ENCODE peak calls at places on chromosomes 16 and 17, in eight cellular contexts. B is MM.1S; Q is progenitor cell of endocrine pancreas; Z is neural progenitor cell; P is psoas muscle; T is CD4-positive, alpha-beta T cell; X is LNCaP clone FGC; K is stomach. U is an unnamed sample.

GRCh38 chr16:56965939-56966515 is 4.3 kb downstream of the CETP start:
- DNase-seq in T (no peak), Z (no peak), B (no peak), K (no peak), X (no peak), Q (no peak), P (no peak), U (no peak)

GRCh38 chr17:80212109-80212508 is 8.0 kb downstream of the SGSH start:
- DNase-seq in K (no peak), Z (no peak), P (no peak), B (no peak), T (no peak), X (no peak), Q (no peak), U (no peak)

GRCh38 chr16:47779201-47780016 is 318.3 kb downstream of the PHKB start:
- DNase-seq in P (no peak), X (no peak), Z (no peak), B (peak; percentile 57), Q (no peak), T (no peak), K (no peak), U (no peak)

GRCh38 chr17:78528541-78528940 is 48.7 kb downstream of the DNAH17 start:
- DNase-seq in T (no peak), B (no peak), K (no peak), Q (no peak), X (no peak), P (no peak), Z (peak; percentile 46), U (no peak)

GRCh38 chr16:23863511-23864422 is 28.0 kb downstream of the PRKCB start:
- DNase-seq in B (peak; percentile 77), Z (no peak), P (no peak), K (no peak), Q (no peak), T (no peak), X (no peak), U (peak; percentile 49)

GRCh38 chr17:55286681-55287589 is 22.2 kb downstream of the HLF start:
- DNase-seq in X (no peak), T (no peak), K (peak; percentile 78), B (no peak), P (no peak), Q (no peak), Z (no peak), U (no peak)

GRCh38 chr17:50681260-50682200 is 26.2 kb downstream of the ANKRD40 start:
- DNase-seq in Q (no peak), T (no peak), X (no peak), P (no peak), B (no peak), K (no peak), Z (peak; percentile 62), U (no peak)

GRCh38 chr17:41965694-41966375 is 760 bp upstream of the CNP start:
- DNase-seq in X (peak; percentile 93), T (peak; percentile 37), B (peak; percentile 90), Z (peak; percentile 79), K (peak; percentile 89), P (peak; percentile 50), Q (peak; percentile 49), U (peak; percentile 84)

GRCh38 chr16:58843675-58844074 is 109.6 kb upstream of the GOT2 start:
- DNase-seq in P (no peak), K (no peak), Q (no peak), B (peak; percentile 23), T (no peak), X (no peak), Z (peak; percentile 38), U (peak; percentile 64)

GRCh38 chr16:27264151-27264550 is 4.4 kb downstream of the NSMCE1 start:
- DNase-seq in Z (no peak), T (no peak), X (no peak), K (no peak), P (no peak), Q (no peak), B (no peak), U (no peak)

GRCh38 chr17:75864448-75864871 is 9.3 kb upstream of the WBP2 start:
- DNase-seq in K (peak; percentile 53), T (no peak), Z (peak; percentile 32), Q (no peak), X (no peak), B (peak; percentile 95), P (peak; percentile 74), U (peak; percentile 72)

GRCh38 chr16:91484-91883 is 13.5 kb downstream of the MPG start:
- DNase-seq in T (no peak), Q (no peak), B (no peak), K (peak; percentile 48), Z (no peak), P (no peak), X (no peak), U (no peak)

GRCh38 chr16:20740007-20740883 is 1.4 kb downstream of the THUMPD1 start:
- DNase-seq in P (no peak), Q (no peak), K (no peak), X (no peak), B (peak; percentile 64), Z (no peak), T (no peak), U (peak; percentile 17)

GRCh38 chr16:14285542-14286380 is 214.6 kb downstream of the MRTFB start:
- DNase-seq in P (peak; percentile 90), B (peak; percentile 92), T (peak; percentile 98), K (peak; percentile 97), Z (peak; percentile 97), Q (peak; percentile 99), X (peak; percentile 78), U (peak; percentile 94)

GRCh38 chr17:42782402-42783061 is 2.1 kb downstream of the WNK4 start:
- DNase-seq in P (no peak), Z (no peak), Q (no peak), K (no peak), T (no peak), B (no peak), X (no peak), U (no peak)

GRCh38 chr17:66040402-66040801 is 151.5 kb downstream of the CEP112 start:
- DNase-seq in Q (no peak), Z (peak; percentile 3), K (no peak), X (no peak), B (no peak), P (no peak), T (no peak), U (no peak)

GRCh38 chr16:62283-62682 is 8.7 kb downstream of the SNRNP25 start:
- DNase-seq in X (no peak), Z (no peak), B (no peak), K (no peak), P (peak; percentile 11), T (no peak), Q (no peak), U (no peak)

GRCh38 chr16:29683543-29684090 is 4.6 kb downstream of the QPRT start:
- DNase-seq in B (no peak), T (no peak), Q (no peak), K (no peak), Z (no peak), P (no peak), X (no peak), U (peak; percentile 9)

GRCh38 chr17:72614871-72615626 is 477.4 kb downstream of the SLC39A11 start:
- DNase-seq in Z (peak; percentile 66), X (no peak), Q (peak; percentile 56), B (no peak), K (peak; percentile 70), P (no peak), T (no peak), U (no peak)

GRCh38 chr17:63446218-63446980 is at the start of gene CYB561:
- DNase-seq in Q (peak; percentile 73), B (peak; percentile 68), Z (peak; percentile 82), X (no peak), K (peak; percentile 90), T (peak; percentile 33), P (peak; percentile 81), U (peak; percentile 96)
- TF ChIP-seq CTCF in Q (no peak), B (no peak), Z (no peak), X (peak; percentile 75), K (no peak), T (no peak), P (no peak), U (peak; percentile 27)

GRCh38 chr16:87924937-87925670 is 11.2 kb downstream of the CA5A start:
- DNase-seq in X (peak; percentile 99), B (no peak), Q (no peak), Z (no peak), T (no peak), K (peak; percentile 82), P (no peak), U (no peak)

GRCh38 chr16:87929986-87930385 is 6.3 kb downstream of the CA5A start:
- DNase-seq in Z (no peak), K (no peak), Q (no peak), X (no peak), T (no peak), P (no peak), B (no peak), U (no peak)

GRCh38 chr16:87926246-87927194 is 9.8 kb downstream of the CA5A start:
- DNase-seq in T (no peak), Q (no peak), B (no peak), Z (no peak), X (no peak), K (no peak), P (no peak), U (peak; percentile 79)

GRCh38 chr16:87924041-87924851 is 12.1 kb downstream of the CA5A start:
- DNase-seq in T (no peak), B (no peak), Q (no peak), Z (no peak), X (no peak), P (no peak), K (no peak), U (peak; percentile 90)

DNA sequence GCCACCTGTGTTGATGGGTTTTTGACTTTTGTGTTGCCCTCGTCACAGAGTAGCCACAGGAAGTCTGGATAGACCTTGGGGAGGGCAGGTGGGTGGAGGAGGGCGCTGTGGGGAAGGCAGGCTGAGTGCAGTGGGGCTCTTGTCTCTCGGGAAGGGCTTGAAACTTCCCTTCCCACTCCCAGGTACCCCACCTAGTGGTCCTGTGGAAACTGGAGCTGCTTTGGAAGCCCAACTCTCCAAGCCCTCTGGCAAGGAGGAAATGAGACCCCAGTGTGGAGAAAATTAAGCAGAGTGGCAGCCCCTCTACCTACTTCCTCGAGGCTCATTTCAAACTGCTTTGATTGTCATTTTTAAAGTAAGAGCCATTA is 9.2 kb downstream of the CA5A start:
- DNase-seq in Q (no peak), B (no peak), P (no peak), T (no peak), Z (no peak), X (no peak), K (no peak), U (no peak)
- TF ChIP-seq CTCF in Q (peak; percentile 38), B (no peak), P (no peak), T (no peak), Z (peak; percentile 32), X (no peak), K (no peak), U (no peak)

DNA sequence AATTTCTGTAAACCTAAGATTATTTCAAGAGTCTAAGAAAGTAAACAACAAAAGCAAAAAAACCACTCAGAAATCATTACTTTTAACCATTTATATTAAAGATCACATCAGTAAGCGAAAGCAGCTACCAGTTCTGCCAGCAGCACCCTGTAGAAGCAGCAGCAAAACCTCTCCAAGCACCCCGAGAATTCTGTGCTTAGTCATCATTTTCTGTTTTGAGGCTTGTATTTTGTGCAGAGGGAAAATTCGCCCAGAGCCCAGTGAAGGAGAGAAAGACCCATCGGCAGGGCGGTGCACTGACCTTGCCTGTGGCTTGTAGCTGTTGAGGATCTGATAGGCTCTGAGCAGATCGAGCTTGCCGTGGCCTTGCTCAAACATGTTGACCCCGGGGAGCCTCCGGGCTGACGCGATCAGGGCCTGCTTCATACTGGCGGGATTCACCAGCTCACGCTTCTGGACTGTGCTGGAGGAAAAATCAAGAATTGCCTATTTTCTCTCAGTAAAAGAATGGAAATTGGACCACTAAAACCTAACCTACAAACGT is 35.2 kb downstream of the MBTPS1 start:
- DNase-seq in T (no peak), Q (no peak), K (no peak), P (no peak), B (no peak), X (no peak), Z (no peak), U (no peak)
- TF ChIP-seq CTCF in T (no peak), Q (no peak), K (no peak), P (no peak), B (no peak), X (no peak), Z (no peak), U (no peak)

GRCh38 chr16:89599451-89599858 is 14.0 kb upstream of the DPEP1 start:
- DNase-seq in Z (peak; percentile 66), Q (no peak), T (no peak), X (no peak), B (peak; percentile 44), K (no peak), P (no peak), U (no peak)
- TF ChIP-seq CTCF in Z (peak; percentile 59), Q (peak; percentile 48), T (no peak), X (peak; percentile 43), B (peak; percentile 29), K (no peak), P (no peak), U (peak; percentile 49)